ENCODE peak calls at places on chromosomes 6 and 20, in five cellular contexts. R, K, O, I and T are unnamed samples. For H3K27me3, the result is how much of the 10 kb centered on the place peaks cover.

GRCh38 chr6:40799296-40800020 is 212.3 kb upstream of the LRFN2 start:
- DNase-seq in R (no peak), K (no peak), O (no peak), I (no peak), T (no peak)

GRCh38 chr6:150290429-150290828 is 78.4 kb upstream of the IYD start:
- DNase-seq in R (no peak), K (no peak), O (no peak), I (no peak), T (no peak)

GRCh38 chr6:151054304-151054703 is 185.5 kb upstream of the AKAP12 start:
- DNase-seq in R (no peak), K (no peak), O (peak), I (no peak), T (no peak)

GRCh38 chr6:32203435-32204267 is 11.2 kb upstream of the GPSM3 start:
- DNase-seq in R (no peak), K (no peak), O (no peak), I (no peak), T (no peak)

GRCh38 chr20:10115021-10115420 is 80.2 kb downstream of the ANKEF1 start:
- DNase-seq in R (no peak), K (peak), O (no peak), I (no peak), T (no peak)

GRCh38 chr6:75377386-75377785 is 92.8 kb upstream of the TMEM30A start:
- DNase-seq in R (no peak), K (no peak), O (no peak), I (no peak), T (no peak)

GRCh38 chr6:76831299-76831698 is 632.0 kb downstream of the HTR1B start:
- DNase-seq in R (no peak), K (no peak), O (no peak), I (no peak), T (no peak)

GRCh38 chr6:132491303-132491702 is 21.6 kb downstream of the STX7 start:
- DNase-seq in R (peak), K (no peak), O (no peak), I (no peak), T (no peak)

GRCh38 chr6:148217921-148218320 is 124.7 kb upstream of the SASH1 start:
- DNase-seq in R (no peak), K (no peak), O (no peak), I (no peak), T (no peak)
- H3K4me3 ChIP-seq in R (no peak), K (no peak), O (no peak), I (no peak), T (no peak)

GRCh38 chr20:47351643-47352331 is 4.7 kb downstream of the ZMYND8 start:
- DNase-seq in R (no peak), K (no peak), O (peak), I (no peak), T (no peak)
- H3K27ac ChIP-seq in R (peak), K (peak), O (peak), I (peak), T (peak)

GRCh38 chr6:72048080-72048479 is 161.7 kb downstream of the RIMS1 start:
- DNase-seq in R (no peak), K (no peak), O (no peak), I (no peak), T (no peak)
- H3K27me3 ChIP-seq in R (under half), K (under half), O (under half), I (under half), T (under half)

GRCh38 chr6:106027316-106027715 is 58.8 kb upstream of the PRDM1 start:
- DNase-seq in R (no peak), K (no peak), O (no peak), I (no peak), T (no peak)
- H3K4me3 ChIP-seq in R (no peak), K (no peak), O (no peak), I (no peak), T (no peak)

GRCh38 chr6:13760307-13760706 is 48.7 kb upstream of the RANBP9 start:
- DNase-seq in R (no peak), K (no peak), O (no peak), I (no peak), T (no peak)
- H3K27ac ChIP-seq in R (no peak), K (no peak), O (no peak), I (no peak), T (no peak)

DNA sequence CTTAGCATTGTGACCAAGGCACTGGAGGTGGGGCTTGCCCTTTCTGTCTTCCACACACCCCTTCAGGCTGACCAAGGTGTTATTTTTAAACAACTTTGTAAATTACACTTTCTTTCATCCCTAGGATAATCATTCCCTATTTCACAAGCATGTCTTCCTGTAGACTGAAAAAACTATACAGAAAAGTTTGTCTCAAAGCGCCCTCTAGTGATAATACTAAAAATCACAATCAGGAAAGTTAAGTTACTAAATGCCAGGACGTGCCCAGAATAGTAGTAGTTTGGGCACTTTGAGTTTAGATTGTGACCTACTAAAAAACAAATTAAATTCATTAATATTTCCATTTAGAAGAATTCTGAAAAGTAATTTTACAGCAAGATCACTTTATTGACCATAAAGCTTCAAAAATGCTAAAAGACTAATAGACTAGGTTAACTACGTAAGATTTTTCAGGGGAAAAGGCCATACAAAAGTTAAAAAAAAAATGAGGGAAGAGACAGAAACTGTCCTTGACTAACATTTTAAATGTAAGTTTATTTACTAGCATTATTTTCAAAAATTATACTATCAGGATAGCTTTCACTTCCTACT is 123.3 kb upstream of the DUSP22 start:
- DNase-seq in R (no peak), K (no peak), O (peak), I (no peak), T (peak)
- H3K27me3 ChIP-seq in R (under half), K (under half), O (under half), I (under half), T (under half)